ENCODE peak calls at places on chromosome 5, in ten cellular contexts. Y, C, E, M, B, Q, K, X, J and R are unnamed samples.

GRCh38 chr5:115873392-115873791 is 31.7 kb downstream of the AP3S1 start:
- DNase-seq in Y (no peak), C (no peak), E (peak), M (no peak), B (no peak), Q (no peak), K (no peak), X (no peak), J (no peak), R (no peak)

GRCh38 chr5:134552301-134552700 is 26.8 kb downstream of the JADE2 start:
- DNase-seq in Y (no peak), C (no peak), E (peak), M (peak), B (peak), Q (no peak), K (no peak), X (no peak), J (no peak), R (peak)

GRCh38 chr5:115813719-115814118 is 2.7 kb downstream of the CDO1 start:
- DNase-seq in Y (no peak), C (no peak), E (no peak), M (no peak), B (no peak), Q (no peak), K (peak), X (no peak), J (no peak), R (no peak)

GRCh38 chr5:149455889-149456409 is 76.9 kb upstream of the IL17B start:
- DNase-seq in Y (no peak), C (no peak), E (no peak), M (no peak), B (peak), Q (no peak), K (no peak), X (no peak), J (no peak), R (no peak)

GRCh38 chr5:95818181-95819147 is 4.1 kb downstream of the GLRX start:
- DNase-seq in Y (no peak), C (no peak), E (no peak), M (peak), B (no peak), Q (no peak), K (no peak), X (no peak), J (peak), R (no peak)

GRCh38 chr5:9009931-9010652 is 535.8 kb downstream of the SEMA5A start:
- DNase-seq in Y (no peak), C (no peak), E (no peak), M (no peak), B (no peak), Q (no peak), K (no peak), X (no peak), J (no peak), R (no peak)

GRCh38 chr5:153938131-153938842 is 100.4 kb downstream of the FAM114A2 start:
- DNase-seq in Y (no peak), C (no peak), E (no peak), M (no peak), B (no peak), Q (no peak), K (no peak), X (no peak), J (no peak), R (no peak)

GRCh38 chr5:38059876-38060275 is 198.5 kb upstream of the EGFLAM start:
- DNase-seq in Y (no peak), C (no peak), E (no peak), M (no peak), B (no peak), Q (no peak), K (no peak), X (no peak), J (no peak), R (no peak)

GRCh38 chr5:174982381-174982780 is 258.0 kb downstream of the MSX2 start:
- DNase-seq in Y (no peak), C (no peak), E (no peak), M (no peak), B (no peak), Q (no peak), K (no peak), X (no peak), J (no peak), R (no peak)